ENCODE peak calls at places on chromosomes 4 and X, in ten cellular contexts. One of them, this sample, is unnamed.

GRCh38 chr4:99690472-99690871 is 32.8 kb upstream of the C4orf54 start:
- DNase-seq in SK-N-DZ: no peak
- DNase-seq in fibroblast of the conjunctiva: no peak
- DNase-seq in stimulated activated CD4-positive, alpha-beta T cell treated with anti-CD3 and anti-CD28 coated beads, Interleukin-2, amount 100 ng/mL, for 24 hours: no peak
- DNase-seq in COR-L47: no peak
- DNase-seq in endothelial cell: no peak
- DNase-seq in non-pigmented ciliary epithelial cell: no peak
- DNase-seq in Caki2: no peak
- DNase-seq in hepatocyte: no peak
- DNase-seq in hepatic stellate cell: no peak
- DNase-seq in this sample: no peak

GRCh38 chr4:162282711-162283110 is 118.9 kb upstream of the FSTL5 start:
- DNase-seq in SK-N-DZ: no peak
- DNase-seq in fibroblast of the conjunctiva: no peak
- DNase-seq in stimulated activated CD4-positive, alpha-beta T cell treated with anti-CD3 and anti-CD28 coated beads, Interleukin-2, amount 100 ng/mL, for 24 hours: no peak
- DNase-seq in COR-L47: no peak
- DNase-seq in endothelial cell: no peak
- DNase-seq in non-pigmented ciliary epithelial cell: no peak
- DNase-seq in Caki2: no peak
- DNase-seq in hepatocyte: no peak
- DNase-seq in hepatic stellate cell: no peak
- DNase-seq in this sample: no peak

GRCh38 chr4:13483142-13484044 is 747 bp downstream of the RAB28 start:
- DNase-seq in SK-N-DZ: peak
- DNase-seq in fibroblast of the conjunctiva: peak
- DNase-seq in stimulated activated CD4-positive, alpha-beta T cell treated with anti-CD3 and anti-CD28 coated beads, Interleukin-2, amount 100 ng/mL, for 24 hours: peak
- DNase-seq in COR-L47: peak
- DNase-seq in endothelial cell: peak
- DNase-seq in non-pigmented ciliary epithelial cell: no peak
- DNase-seq in Caki2: peak
- DNase-seq in hepatocyte: peak
- DNase-seq in hepatic stellate cell: peak
- DNase-seq in this sample: peak

GRCh38 chr4:30116401-30116800 is 603.8 kb upstream of the PCDH7 start:
- DNase-seq in SK-N-DZ: no peak
- DNase-seq in fibroblast of the conjunctiva: peak
- DNase-seq in stimulated activated CD4-positive, alpha-beta T cell treated with anti-CD3 and anti-CD28 coated beads, Interleukin-2, amount 100 ng/mL, for 24 hours: no peak
- DNase-seq in COR-L47: no peak
- DNase-seq in endothelial cell: no peak
- DNase-seq in non-pigmented ciliary epithelial cell: no peak
- DNase-seq in Caki2: no peak
- DNase-seq in hepatocyte: no peak
- DNase-seq in hepatic stellate cell: no peak
- DNase-seq in this sample: no peak

GRCh38 chrX:129981752-129982299 is 609 bp upstream of the BCORL1 start:
- DNase-seq in SK-N-DZ: peak
- DNase-seq in fibroblast of the conjunctiva: no peak
- DNase-seq in stimulated activated CD4-positive, alpha-beta T cell treated with anti-CD3 and anti-CD28 coated beads, Interleukin-2, amount 100 ng/mL, for 24 hours: no peak
- DNase-seq in COR-L47: no peak
- DNase-seq in endothelial cell: no peak
- DNase-seq in non-pigmented ciliary epithelial cell: no peak
- DNase-seq in Caki2: no peak
- DNase-seq in hepatocyte: no peak
- DNase-seq in hepatic stellate cell: no peak
- DNase-seq in this sample: no peak

GRCh38 chr4:77699731-77700210 is 94.2 kb downstream of the CXCL13 start:
- DNase-seq in SK-N-DZ: peak
- DNase-seq in fibroblast of the conjunctiva: peak
- DNase-seq in stimulated activated CD4-positive, alpha-beta T cell treated with anti-CD3 and anti-CD28 coated beads, Interleukin-2, amount 100 ng/mL, for 24 hours: no peak
- DNase-seq in COR-L47: no peak
- DNase-seq in endothelial cell: no peak
- DNase-seq in non-pigmented ciliary epithelial cell: peak
- DNase-seq in Caki2: peak
- DNase-seq in hepatocyte: peak
- DNase-seq in hepatic stellate cell: peak
- DNase-seq in this sample: peak

GRCh38 chrX:55127692-55128091 is 38.9 kb downstream of the PAGE2 start:
- DNase-seq in SK-N-DZ: no peak
- DNase-seq in fibroblast of the conjunctiva: no peak
- DNase-seq in stimulated activated CD4-positive, alpha-beta T cell treated with anti-CD3 and anti-CD28 coated beads, Interleukin-2, amount 100 ng/mL, for 24 hours: no peak
- DNase-seq in COR-L47: no peak
- DNase-seq in endothelial cell: no peak
- DNase-seq in non-pigmented ciliary epithelial cell: no peak
- DNase-seq in Caki2: no peak
- DNase-seq in hepatocyte: no peak
- DNase-seq in hepatic stellate cell: no peak
- DNase-seq in this sample: no peak

GRCh38 chr4:52017809-52018208 is 2.4 kb downstream of the LRRC66 start:
- DNase-seq in SK-N-DZ: no peak
- DNase-seq in fibroblast of the conjunctiva: no peak
- DNase-seq in stimulated activated CD4-positive, alpha-beta T cell treated with anti-CD3 and anti-CD28 coated beads, Interleukin-2, amount 100 ng/mL, for 24 hours: no peak
- DNase-seq in COR-L47: no peak
- DNase-seq in endothelial cell: no peak
- DNase-seq in non-pigmented ciliary epithelial cell: no peak
- DNase-seq in Caki2: no peak
- DNase-seq in hepatocyte: no peak
- DNase-seq in hepatic stellate cell: no peak
- DNase-seq in this sample: no peak

GRCh38 chrX:130413415-130413814 is 11.6 kb downstream of the RBMX2 start:
- DNase-seq in SK-N-DZ: no peak
- DNase-seq in fibroblast of the conjunctiva: no peak
- DNase-seq in stimulated activated CD4-positive, alpha-beta T cell treated with anti-CD3 and anti-CD28 coated beads, Interleukin-2, amount 100 ng/mL, for 24 hours: no peak
- DNase-seq in COR-L47: no peak
- DNase-seq in endothelial cell: no peak
- DNase-seq in non-pigmented ciliary epithelial cell: no peak
- DNase-seq in Caki2: no peak
- DNase-seq in hepatocyte: no peak
- DNase-seq in hepatic stellate cell: no peak
- DNase-seq in this sample: no peak

GRCh38 chr4:7390906-7391636 is 43.7 kb downstream of the PSAPL1 start:
- DNase-seq in SK-N-DZ: no peak
- DNase-seq in fibroblast of the conjunctiva: no peak
- DNase-seq in stimulated activated CD4-positive, alpha-beta T cell treated with anti-CD3 and anti-CD28 coated beads, Interleukin-2, amount 100 ng/mL, for 24 hours: no peak
- DNase-seq in COR-L47: no peak
- DNase-seq in endothelial cell: peak
- DNase-seq in non-pigmented ciliary epithelial cell: no peak
- DNase-seq in Caki2: no peak
- DNase-seq in hepatocyte: no peak
- DNase-seq in hepatic stellate cell: no peak
- DNase-seq in this sample: no peak

GRCh38 chrX:24646745-24647182 is 383 bp downstream of the PCYT1B start:
- DNase-seq in SK-N-DZ: no peak
- DNase-seq in fibroblast of the conjunctiva: no peak
- DNase-seq in stimulated activated CD4-positive, alpha-beta T cell treated with anti-CD3 and anti-CD28 coated beads, Interleukin-2, amount 100 ng/mL, for 24 hours: no peak
- DNase-seq in COR-L47: no peak
- DNase-seq in endothelial cell: no peak
- DNase-seq in non-pigmented ciliary epithelial cell: no peak
- DNase-seq in Caki2: no peak
- DNase-seq in hepatocyte: peak
- DNase-seq in hepatic stellate cell: no peak
- DNase-seq in this sample: no peak

GRCh38 chrX:100994352-100995281 is 25.1 kb downstream of the ARL13A start:
- DNase-seq in SK-N-DZ: no peak
- DNase-seq in fibroblast of the conjunctiva: no peak
- DNase-seq in stimulated activated CD4-positive, alpha-beta T cell treated with anti-CD3 and anti-CD28 coated beads, Interleukin-2, amount 100 ng/mL, for 24 hours: no peak
- DNase-seq in COR-L47: no peak
- DNase-seq in endothelial cell: no peak
- DNase-seq in non-pigmented ciliary epithelial cell: no peak
- DNase-seq in Caki2: peak
- DNase-seq in hepatocyte: peak
- DNase-seq in hepatic stellate cell: no peak
- DNase-seq in this sample: no peak